ENCODE peak calls at places on chromosome 20, in seven cellular contexts. E is ureter, M is mucosa of descending colon, L is HFFc6, U is neuronal stem cell, D is T-helper 2 cell, S is left colon. H is an unnamed sample.

GRCh38 chr20:10074513-10074912 is 39.7 kb downstream of the ANKEF1 start:
- DNase-seq in E (no peak), M (no peak), L (peak), U (no peak), D (no peak), S (no peak), H (no peak)

GRCh38 chr20:35743693-35744491 is 1.8 kb upstream of the RBM39 start:
- DNase-seq in E (no peak), M (peak), L (no peak), U (no peak), D (no peak), S (peak), H (peak)

GRCh38 chr20:22160254-22160653 is 424.1 kb downstream of the FOXA2 start:
- DNase-seq in E (no peak), M (no peak), L (no peak), U (no peak), D (no peak), S (no peak), H (no peak)

GRCh38 chr20:52518735-52519134 is 327.2 kb upstream of the ZFP64 start:
- DNase-seq in E (no peak), M (no peak), L (no peak), U (no peak), D (no peak), S (no peak), H (no peak)

GRCh38 chr20:40578961-40579360 is 110.1 kb downstream of the MAFB start:
- DNase-seq in E (no peak), M (no peak), L (no peak), U (no peak), D (no peak), S (no peak), H (no peak)

GRCh38 chr20:63958964-63959698 is 2.9 kb upstream of the UCKL1 start:
- DNase-seq in E (no peak), M (no peak), L (no peak), U (no peak), D (no peak), S (no peak), H (no peak)

GRCh38 chr20:51447097-51447764 is 95.3 kb downstream of the NFATC2 start:
- DNase-seq in E (no peak), M (peak), L (peak), U (peak), D (no peak), S (peak), H (no peak)

GRCh38 chr20:48791014-48791413 is 36.8 kb downstream of the PREX1 start:
- DNase-seq in E (no peak), M (peak), L (no peak), U (no peak), D (no peak), S (no peak), H (no peak)

GRCh38 chr20:56360133-56360898 is 1.5 kb downstream of the FAM210B start:
- DNase-seq in E (no peak), M (no peak), L (no peak), U (no peak), D (no peak), S (no peak), H (no peak)

GRCh38 chr20:3174442-3175263 is 1.3 kb upstream of the LZTS3 start:
- DNase-seq in E (no peak), M (no peak), L (no peak), U (no peak), D (no peak), S (no peak), H (no peak)

GRCh38 chr20:43559147-43559477 is 285 bp downstream of the SGK2 start:
- DNase-seq in E (no peak), M (no peak), L (no peak), U (no peak), D (no peak), S (no peak), H (no peak)

GRCh38 chr20:18613553-18613952 is 25.7 kb downstream of the DTD1 start:
- DNase-seq in E (no peak), M (no peak), L (peak), U (no peak), D (no peak), S (no peak), H (no peak)

GRCh38 chr20:50762435-50763201 is 31.2 kb downstream of the PARD6B start:
- DNase-seq in E (peak), M (peak), L (peak), U (no peak), D (no peak), S (peak), H (no peak)

GRCh38 chr20:38177201-38177600 is 12.1 kb upstream of the TGM2 start:
- DNase-seq in E (no peak), M (no peak), L (no peak), U (no peak), D (no peak), S (no peak), H (no peak)

GRCh38 chr20:47150403-47151152 is 205.9 kb downstream of the ZMYND8 start:
- DNase-seq in E (peak), M (peak), L (peak), U (peak), D (no peak), S (peak), H (peak)

GRCh38 chr20:59746155-59746554 is 141.8 kb downstream of the PHACTR3 start:
- DNase-seq in E (no peak), M (no peak), L (no peak), U (no peak), D (no peak), S (no peak), H (peak)

GRCh38 chr20:50995506-50995905 is 27.4 kb downstream of the KCNG1 start:
- DNase-seq in E (no peak), M (no peak), L (peak), U (no peak), D (no peak), S (no peak), H (no peak)

GRCh38 chr20:23923891-23924435 is 44.4 kb upstream of the CST5 start:
- DNase-seq in E (no peak), M (no peak), L (no peak), U (no peak), D (no peak), S (no peak), H (no peak)

GRCh38 chr20:50277460-50278376 is 87.1 kb downstream of the CEBPB start:
- DNase-seq in E (no peak), M (peak), L (no peak), U (no peak), D (no peak), S (no peak), H (no peak)

GRCh38 chr20:62368303-62368628 is 1.2 kb upstream of the LAMA5 start:
- DNase-seq in E (no peak), M (no peak), L (no peak), U (no peak), D (no peak), S (no peak), H (no peak)

GRCh38 chr20:34628026-34628425 is 48.9 kb downstream of the PIGU start:
- DNase-seq in E (peak), M (no peak), L (no peak), U (no peak), D (no peak), S (no peak), H (no peak)

GRCh38 chr20:53606364-53606985 is 12.8 kb upstream of the ZNF217 start:
- DNase-seq in E (peak), M (no peak), L (peak), U (no peak), D (no peak), S (no peak), H (peak)

GRCh38 chr20:17860306-17861197 is 108.0 kb downstream of the SNX5 start:
- DNase-seq in E (no peak), M (no peak), L (no peak), U (no peak), D (no peak), S (no peak), H (no peak)